ENCODE peak calls at places on chromosomes 12 and 14, in eight cellular contexts. T is AG10803, O is fibroblast of pulmonary artery, Y is lower leg skin, B is stomach, Z is HepG2, I is fibroblast of the aortic adventitia, P is tibial artery. U is an unnamed sample.

GRCh38 chr12:46371718-46372130 is 849 bp downstream of the SLC38A2 start:
- DNase-seq in Y (peak), Z (no peak), I (peak), O (peak), P (peak), T (peak), B (peak), U (peak)

GRCh38 chr14:57963071-57963470 is 97.2 kb upstream of the SLC35F4 start:
- DNase-seq in Y (no peak), I (no peak), Z (peak), P (peak), T (no peak), O (no peak), B (no peak), U (no peak)

GRCh38 chr12:122310636-122311035 is 44.3 kb upstream of the VPS33A start:
- DNase-seq in B (no peak), T (no peak), Y (no peak), Z (no peak), P (no peak), I (no peak), O (no peak), U (no peak)

GRCh38 chr12:113221997-113222729 is 899 bp downstream of the TPCN1 start:
- DNase-seq in B (no peak), I (no peak), Z (no peak), Y (no peak), O (no peak), T (no peak), P (no peak), U (no peak)

GRCh38 chr12:6823161-6824084 is 1.8 kb downstream of the GPR162 start:
- DNase-seq in Z (no peak), O (no peak), Y (no peak), B (no peak), T (no peak), P (no peak), I (no peak), U (no peak)

GRCh38 chr12:53103860-53104305 is 597 bp downstream of the SOAT2 start:
- DNase-seq in Z (peak), P (no peak), I (no peak), B (no peak), T (no peak), Y (no peak), O (no peak), U (no peak)

GRCh38 chr12:15966426-15966825 is 55.3 kb downstream of the DERA start:
- DNase-seq in B (no peak), O (peak), T (peak), Z (no peak), I (no peak), Y (no peak), P (no peak), U (no peak)

GRCh38 chr12:90515199-90516175 is 439.5 kb downstream of the CCER1 start:
- DNase-seq in T (peak), Z (no peak), O (peak), I (peak), P (no peak), Y (no peak), B (no peak), U (no peak)

GRCh38 chr12:113271853-113272561 is 50.7 kb downstream of the TPCN1 start:
- DNase-seq in O (peak), I (peak), B (peak), P (peak), Z (peak), T (peak), Y (peak), U (peak)

GRCh38 chr12:101336400-101336799 is 56.5 kb downstream of the UTP20 start:
- DNase-seq in B (no peak), P (no peak), O (no peak), Y (no peak), I (no peak), T (no peak), Z (no peak), U (no peak)

GRCh38 chr14:81826080-81826479 is 292.4 kb upstream of the SEL1L start:
- DNase-seq in B (no peak), I (no peak), P (no peak), Y (no peak), T (no peak), O (no peak), Z (no peak), U (no peak)

GRCh38 chr14:99190696-99191662 is 81.0 kb downstream of the BCL11B start:
- DNase-seq in P (no peak), O (no peak), Y (no peak), T (no peak), I (no peak), Z (no peak), B (no peak), U (no peak)

GRCh38 chr14:99186956-99187690 is 84.9 kb downstream of the BCL11B start:
- DNase-seq in O (no peak), Z (no peak), I (no peak), B (no peak), P (no peak), T (no peak), Y (no peak), U (no peak)

GRCh38 chr14:99188721-99189120 is 83.3 kb downstream of the BCL11B start:
- DNase-seq in P (peak), O (no peak), B (no peak), Y (no peak), T (no peak), I (no peak), Z (no peak), U (no peak)

GRCh38 chr14:99187858-99188257 is 84.1 kb downstream of the BCL11B start:
- DNase-seq in B (no peak), P (no peak), Z (no peak), O (no peak), T (no peak), I (no peak), Y (no peak), U (no peak)

DNA sequence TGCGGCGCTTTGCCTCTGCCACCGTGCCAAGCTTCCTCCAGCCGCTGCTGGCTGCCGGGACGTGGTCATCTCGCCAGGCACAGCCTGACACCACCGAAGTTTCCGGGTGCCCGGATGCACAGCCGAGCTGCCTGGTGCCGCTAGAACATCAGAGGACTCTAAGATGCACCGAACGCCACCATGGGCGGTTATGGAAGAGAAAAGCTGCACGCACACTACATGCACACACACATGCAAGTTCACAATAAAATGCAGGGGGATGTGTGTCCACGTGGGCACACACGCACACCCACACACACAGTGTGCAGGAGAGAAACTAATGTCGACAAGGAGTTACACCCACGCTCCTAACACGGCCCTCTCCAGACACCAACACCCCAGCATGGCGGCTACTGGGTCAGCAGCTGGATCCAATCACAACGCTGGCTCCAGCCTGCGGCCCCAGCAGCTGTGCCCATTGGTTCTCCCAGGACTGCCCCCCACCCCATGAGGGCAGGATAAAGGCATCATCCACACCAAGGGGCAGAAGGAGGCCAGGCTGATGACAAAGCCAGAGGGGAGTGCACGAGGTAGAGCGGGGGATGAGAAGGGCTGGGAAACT is 82.7 kb downstream of the BCL11B start:
- DNase-seq in T (no peak), I (no peak), B (no peak), O (no peak), Z (no peak), P (no peak), Y (no peak), U (no peak)
- H3K4me3 ChIP-seq in T (peak), I (no peak), B (no peak), O (no peak), Z (no peak), P (no peak), Y (no peak), U (no peak)

DNA sequence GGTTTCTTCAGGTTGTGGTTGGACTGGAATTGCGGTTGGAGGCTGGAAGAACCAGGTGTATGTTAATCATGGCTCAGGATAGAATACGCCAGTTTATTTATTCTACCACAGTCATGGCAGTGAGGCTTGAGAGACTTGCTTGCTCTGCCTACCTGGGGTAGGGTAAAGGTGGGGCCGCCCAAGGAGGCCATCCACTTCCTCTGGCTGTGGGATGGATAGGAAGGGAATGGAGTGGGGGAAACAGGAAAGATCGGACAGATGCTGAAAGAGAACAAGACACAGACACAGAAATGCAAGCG is 8.1 kb downstream of the SHMT2 start:
- DNase-seq in B (no peak), P (no peak), Z (no peak), Y (no peak), T (no peak), I (no peak), O (no peak), U (no peak)
- H3K4me3 ChIP-seq in B (no peak), P (no peak), Z (peak), Y (no peak), T (no peak), I (no peak), O (no peak), U (no peak)

DNA sequence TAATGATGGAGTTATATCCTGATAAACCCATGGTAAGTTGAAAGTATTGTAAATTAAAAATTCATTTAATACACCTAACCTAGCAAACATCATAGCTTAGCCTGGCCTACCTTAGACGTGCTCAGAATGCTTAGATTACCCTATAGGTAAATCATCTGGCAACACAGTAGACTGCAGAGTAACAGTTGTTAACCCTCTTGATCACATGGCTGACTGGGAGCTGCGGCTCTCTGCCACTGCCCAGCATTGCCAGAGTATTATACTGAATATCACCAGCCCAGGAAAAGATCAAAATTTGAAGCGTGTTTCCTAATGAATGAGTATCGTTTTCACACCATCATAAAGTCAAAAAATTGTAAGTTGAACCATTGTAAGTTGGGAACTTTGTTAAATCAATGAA is 17.8 kb upstream of the TMPRSS12 start:
- DNase-seq in Y (no peak), B (no peak), O (no peak), I (no peak), Z (no peak), T (no peak), P (no peak), U (no peak)
- H3K4me3 ChIP-seq in Y (no peak), B (no peak), O (no peak), I (no peak), Z (peak), T (no peak), P (no peak), U (no peak)

GRCh38 chr14:28760431-28760996 is 6.1 kb upstream of the FOXG1 start:
- DNase-seq in O (no peak), Y (no peak), B (no peak), Z (no peak), T (no peak), I (no peak), P (no peak), U (no peak)

GRCh38 chr14:28758253-28758915 is 8.2 kb upstream of the FOXG1 start:
- DNase-seq in O (no peak), B (no peak), I (no peak), Y (no peak), Z (no peak), T (no peak), P (no peak), U (no peak)

GRCh38 chr14:28757790-28758189 is 8.8 kb upstream of the FOXG1 start:
- DNase-seq in Y (no peak), B (no peak), Z (no peak), T (no peak), P (no peak), O (no peak), I (no peak), U (no peak)

GRCh38 chr14:28759658-28760313 is 6.8 kb upstream of the FOXG1 start:
- DNase-seq in I (no peak), P (no peak), T (no peak), O (no peak), Y (no peak), Z (no peak), B (no peak), U (no peak)

DNA sequence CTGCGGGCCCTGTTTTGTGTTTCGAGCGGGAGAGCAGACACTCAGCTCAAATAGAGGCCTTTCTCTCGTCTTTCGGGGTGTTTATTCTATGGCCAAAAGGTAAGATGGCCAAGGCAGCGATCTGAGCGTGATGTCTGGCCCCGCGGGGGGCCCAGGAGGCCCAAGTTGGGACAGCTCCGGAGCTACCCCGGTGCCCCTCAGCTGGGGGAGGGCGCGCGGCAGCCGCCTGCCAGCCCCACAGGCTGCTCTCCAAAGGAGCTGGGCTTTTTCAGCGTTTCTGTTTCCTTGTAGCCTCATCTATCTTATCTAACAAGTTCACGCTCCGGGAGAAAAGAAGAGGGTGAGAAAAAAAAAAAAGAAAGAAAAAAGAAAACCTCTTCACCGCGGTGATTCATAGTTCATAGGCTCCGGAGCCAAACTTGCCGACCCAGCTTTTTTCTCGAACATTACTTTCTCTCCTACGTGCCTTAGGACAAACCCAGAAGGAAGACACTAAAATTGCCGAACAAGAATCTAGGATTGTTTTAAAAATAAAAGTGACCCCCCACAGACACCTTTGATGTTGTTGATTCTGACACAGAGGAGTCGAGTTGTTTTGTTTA is 7.4 kb upstream of the FOXG1 start:
- DNase-seq in T (no peak), Z (no peak), P (no peak), B (no peak), O (no peak), I (no peak), Y (no peak), U (no peak)
- H3K4me3 ChIP-seq in T (peak), Z (no peak), P (no peak), B (no peak), O (no peak), I (peak), Y (no peak), U (no peak)

GRCh38 chr12:119340604-119341003 is 6.1 kb downstream of the CCDC60 start:
- DNase-seq in Z (no peak), B (no peak), I (no peak), O (no peak), T (no peak), Y (no peak), P (no peak), U (no peak)

GRCh38 chr12:119338593-119339363 is 4.2 kb downstream of the CCDC60 start:
- DNase-seq in B (no peak), Y (no peak), T (no peak), P (no peak), I (no peak), Z (no peak), O (no peak), U (no peak)

GRCh38 chr12:119334459-119335170 is at the start of gene CCDC60:
- DNase-seq in T (no peak), O (no peak), Z (no peak), Y (no peak), P (no peak), I (no peak), B (peak), U (peak)
- H3K4me3 ChIP-seq in T (no peak), O (no peak), Z (no peak), Y (no peak), P (no peak), I (no peak), B (peak), U (no peak)

GRCh38 chr12:126030573-126030972 is 965.3 kb downstream of the AACS start:
- DNase-seq in Z (no peak), P (no peak), Y (no peak), I (no peak), O (no peak), B (no peak), T (no peak), U (no peak)
- H3K4me3 ChIP-seq in Z (no peak), P (no peak), Y (no peak), I (no peak), O (no peak), B (no peak), T (no peak), U (no peak)

U was measured in right cardiac atrium.